ENCODE peak calls at places on chromosomes 5 and 9, in five cellular contexts. One of them, this sample, is unnamed.
A peak's percentile ranks its signal among the peaks of the same experiment; 100 is the strongest.

GRCh38 chr9:31541626-31542025 is 842.8 kb upstream of the ACO1 start:
- DNase-seq in right lobe of liver: no peak
- DNase-seq in HEK293T: no peak
- DNase-seq in fibroblast of lung: peak; percentile 3
- DNase-seq in glomerular endothelial cell: no peak
- DNase-seq in this sample: no peak

GRCh38 chr9:13278023-13278367 is 1.5 kb downstream of the MPDZ start:
- DNase-seq in right lobe of liver: no peak
- DNase-seq in HEK293T: peak; percentile 8
- DNase-seq in fibroblast of lung: peak; percentile 86
- DNase-seq in glomerular endothelial cell: no peak
- DNase-seq in this sample: no peak

GRCh38 chr5:111697881-111698757 is 58.9 kb downstream of the NREP start:
- DNase-seq in right lobe of liver: no peak
- DNase-seq in HEK293T: peak; percentile 18
- DNase-seq in fibroblast of lung: peak; percentile 53
- DNase-seq in glomerular endothelial cell: peak; percentile 45
- DNase-seq in this sample: no peak

GRCh38 chr9:135810806-135811575 is 96.4 kb downstream of the CAMSAP1 start:
- DNase-seq in right lobe of liver: peak; percentile 38
- DNase-seq in HEK293T: no peak
- DNase-seq in fibroblast of lung: no peak
- DNase-seq in glomerular endothelial cell: no peak
- DNase-seq in this sample: no peak

GRCh38 chr9:26687421-26687820 is 205.2 kb downstream of the CAAP1 start:
- DNase-seq in right lobe of liver: no peak
- DNase-seq in HEK293T: no peak
- DNase-seq in fibroblast of lung: no peak
- DNase-seq in glomerular endothelial cell: no peak
- DNase-seq in this sample: peak; percentile 10

GRCh38 chr9:120366646-120367019 is 213.3 kb downstream of the CDK5RAP2 start:
- DNase-seq in right lobe of liver: no peak
- DNase-seq in HEK293T: no peak
- DNase-seq in fibroblast of lung: peak; percentile 96
- DNase-seq in glomerular endothelial cell: peak; percentile 77
- DNase-seq in this sample: no peak

GRCh38 chr5:32138839-32139493 is 35.2 kb downstream of the GOLPH3 start:
- DNase-seq in right lobe of liver: no peak
- DNase-seq in HEK293T: no peak
- DNase-seq in fibroblast of lung: peak; percentile 59
- DNase-seq in glomerular endothelial cell: no peak
- DNase-seq in this sample: peak; percentile 28

GRCh38 chr5:56146674-56147073 is 86.5 kb downstream of the ANKRD55 start:
- DNase-seq in right lobe of liver: no peak
- DNase-seq in HEK293T: no peak
- DNase-seq in fibroblast of lung: no peak
- DNase-seq in glomerular endothelial cell: no peak
- DNase-seq in this sample: no peak

GRCh38 chr9:132249690-132250089 is 87.8 kb downstream of the NTNG2 start:
- DNase-seq in right lobe of liver: no peak
- DNase-seq in HEK293T: no peak
- DNase-seq in fibroblast of lung: no peak
- DNase-seq in glomerular endothelial cell: no peak
- DNase-seq in this sample: no peak

GRCh38 chr5:175797521-175798038 is 73.8 kb upstream of the CPLX2 start:
- DNase-seq in right lobe of liver: no peak
- DNase-seq in HEK293T: peak; percentile 22
- DNase-seq in fibroblast of lung: no peak
- DNase-seq in glomerular endothelial cell: no peak
- DNase-seq in this sample: no peak

GRCh38 chr5:144460608-144461007 is 289.9 kb downstream of the KCTD16 start:
- DNase-seq in right lobe of liver: no peak
- DNase-seq in HEK293T: no peak
- DNase-seq in fibroblast of lung: no peak
- DNase-seq in glomerular endothelial cell: no peak
- DNase-seq in this sample: no peak

GRCh38 chr5:140259509-140259908 is 43.4 kb downstream of the PFDN1 start:
- DNase-seq in right lobe of liver: no peak
- DNase-seq in HEK293T: no peak
- DNase-seq in fibroblast of lung: no peak
- DNase-seq in glomerular endothelial cell: no peak
- DNase-seq in this sample: no peak

GRCh38 chr5:76679231-76679630 is 36.7 kb upstream of the F2R start:
- DNase-seq in right lobe of liver: no peak
- DNase-seq in HEK293T: no peak
- DNase-seq in fibroblast of lung: no peak
- DNase-seq in glomerular endothelial cell: no peak
- DNase-seq in this sample: no peak

GRCh38 chr5:135458921-135459331 is 6.8 kb upstream of the TIFAB start:
- DNase-seq in right lobe of liver: no peak
- DNase-seq in HEK293T: no peak
- DNase-seq in fibroblast of lung: peak; percentile 58
- DNase-seq in glomerular endothelial cell: no peak
- DNase-seq in this sample: no peak

GRCh38 chr5:124741711-124742496 is 4.5 kb downstream of the ZNF608 start:
- DNase-seq in right lobe of liver: no peak
- DNase-seq in HEK293T: peak; percentile 35
- DNase-seq in fibroblast of lung: peak; percentile 99
- DNase-seq in glomerular endothelial cell: peak; percentile 37
- DNase-seq in this sample: no peak

GRCh38 chr5:111043712-111044506 is 27.6 kb upstream of the TSLP start:
- DNase-seq in right lobe of liver: no peak
- DNase-seq in HEK293T: peak; percentile 39
- DNase-seq in fibroblast of lung: peak; percentile 53
- DNase-seq in glomerular endothelial cell: no peak
- DNase-seq in this sample: no peak

GRCh38 chr9:19232830-19233194 is 2.3 kb downstream of the DENND4C start:
- DNase-seq in right lobe of liver: no peak
- DNase-seq in HEK293T: no peak
- DNase-seq in fibroblast of lung: peak; percentile 67
- DNase-seq in glomerular endothelial cell: no peak
- DNase-seq in this sample: no peak

GRCh38 chr9:36818242-36818938 is 215.7 kb downstream of the PAX5 start:
- DNase-seq in right lobe of liver: no peak
- DNase-seq in HEK293T: no peak
- DNase-seq in fibroblast of lung: no peak
- DNase-seq in glomerular endothelial cell: no peak
- DNase-seq in this sample: no peak

GRCh38 chr5:167850901-167851300 is 440.5 kb upstream of the WWC1 start:
- DNase-seq in right lobe of liver: no peak
- DNase-seq in HEK293T: no peak
- DNase-seq in fibroblast of lung: peak; percentile 85
- DNase-seq in glomerular endothelial cell: no peak
- DNase-seq in this sample: no peak

GRCh38 chr5:136006164-136006563 is 22.6 kb upstream of the TGFBI start:
- DNase-seq in right lobe of liver: no peak
- DNase-seq in HEK293T: no peak
- DNase-seq in fibroblast of lung: peak; percentile 92
- DNase-seq in glomerular endothelial cell: no peak
- DNase-seq in this sample: no peak

GRCh38 chr9:123996731-123997421 is 14.7 kb upstream of the LHX2 start:
- DNase-seq in right lobe of liver: no peak
- DNase-seq in HEK293T: no peak
- DNase-seq in fibroblast of lung: no peak
- DNase-seq in glomerular endothelial cell: no peak
- DNase-seq in this sample: no peak

GRCh38 chr9:91948423-91949292 is 1.4 kb downstream of the ROR2 start:
- DNase-seq in right lobe of liver: peak; percentile 45
- DNase-seq in HEK293T: peak; percentile 72
- DNase-seq in fibroblast of lung: peak; percentile 37
- DNase-seq in glomerular endothelial cell: no peak
- DNase-seq in this sample: no peak

GRCh38 chr5:82808960-82809359 is 268.2 kb downstream of the TMEM167A start:
- DNase-seq in right lobe of liver: no peak
- DNase-seq in HEK293T: no peak
- DNase-seq in fibroblast of lung: no peak
- DNase-seq in glomerular endothelial cell: no peak
- DNase-seq in this sample: no peak

GRCh38 chr5:362189-362588 is 40.7 kb downstream of the AHRR start:
- DNase-seq in right lobe of liver: no peak
- DNase-seq in HEK293T: no peak
- DNase-seq in fibroblast of lung: no peak
- DNase-seq in glomerular endothelial cell: no peak
- DNase-seq in this sample: no peak

GRCh38 chr5:142551242-142552067 is 134.4 kb downstream of the FGF1 start:
- DNase-seq in right lobe of liver: no peak
- DNase-seq in HEK293T: peak; percentile 20
- DNase-seq in fibroblast of lung: no peak
- DNase-seq in glomerular endothelial cell: no peak
- DNase-seq in this sample: peak; percentile 86

GRCh38 chr5:140398379-140398811 is 3.2 kb upstream of the ANKHD1 start:
- DNase-seq in right lobe of liver: no peak
- DNase-seq in HEK293T: no peak
- DNase-seq in fibroblast of lung: no peak
- DNase-seq in glomerular endothelial cell: no peak
- DNase-seq in this sample: no peak

GRCh38 chr9:129939426-129939825 is 103.6 kb downstream of the FNBP1 start:
- DNase-seq in right lobe of liver: no peak
- DNase-seq in HEK293T: no peak
- DNase-seq in fibroblast of lung: peak; percentile 36
- DNase-seq in glomerular endothelial cell: no peak
- DNase-seq in this sample: peak; percentile 95

GRCh38 chr5:22900801-22901310 is 47.7 kb upstream of the CDH12 start:
- DNase-seq in right lobe of liver: no peak
- DNase-seq in HEK293T: no peak
- DNase-seq in fibroblast of lung: no peak
- DNase-seq in glomerular endothelial cell: no peak
- DNase-seq in this sample: no peak